ENCODE peak calls at places on chromosomes 12 and 14, in six cellular contexts. A is epithelial cell of esophagus; Z is HTR-8/SVneo; W is stimulated activated naive CD4-positive, alpha-beta T cell; J is CD8-positive, alpha-beta memory T cell; T is SK-MEL-5. N is an unnamed sample.

GRCh38 chr14:86761611-86762010 is 1231.4 kb downstream of the GALC start:
- DNase-seq in A (no peak), Z (no peak), W (no peak), J (no peak), T (no peak), N (no peak)

GRCh38 chr12:69000540-69001243 is 67.7 kb upstream of the CPM start:
- DNase-seq in A (peak; percentile 92), Z (no peak), W (no peak), J (no peak), T (no peak), N (peak; percentile 6)

GRCh38 chr12:2617365-2617764 is 177.4 kb upstream of the FKBP4 start:
- DNase-seq in A (no peak), Z (no peak), W (no peak), J (no peak), T (no peak), N (no peak)

GRCh38 chr12:131988054-131988796 is 38.5 kb downstream of the EP400 start:
- DNase-seq in A (no peak), Z (no peak), W (no peak), J (no peak), T (no peak), N (no peak)

GRCh38 chr12:49698619-49699545 is 8.3 kb downstream of the FMNL3 start:
- DNase-seq in A (peak; percentile 64), Z (peak; percentile 38), W (no peak), J (peak; percentile 40), T (no peak), N (peak; percentile 74)

GRCh38 chr12:109613611-109614455 is 40.2 kb downstream of the MVK start:
- DNase-seq in A (no peak), Z (no peak), W (no peak), J (no peak), T (no peak), N (no peak)

GRCh38 chr12:58529114-58529665 is 391.1 kb downstream of the LRIG3 start:
- DNase-seq in A (peak; percentile 83), Z (no peak), W (no peak), J (no peak), T (no peak), N (peak; percentile 69)

GRCh38 chr12:124231980-124232653 is 62.8 kb upstream of the RFLNA start:
- DNase-seq in A (no peak), Z (no peak), W (no peak), J (no peak), T (no peak), N (no peak)

GRCh38 chr12:116406529-116406928 is 129.0 kb upstream of the MED13L start:
- DNase-seq in A (peak; percentile 93), Z (peak; percentile 87), W (no peak), J (no peak), T (peak; percentile 53), N (peak; percentile 34)

GRCh38 chr12:13435535-13435934 is 239.0 kb downstream of the EMP1 start:
- DNase-seq in A (no peak), Z (no peak), W (no peak), J (no peak), T (peak; percentile 49), N (peak; percentile 70)

GRCh38 chr12:11906284-11906935 is 164.3 kb upstream of the BCL2L14 start:
- DNase-seq in A (no peak), Z (no peak), W (no peak), J (no peak), T (no peak), N (no peak)

GRCh38 chr12:12870454-12870853 is 20.9 kb upstream of the GPRC5A start:
- DNase-seq in A (peak; percentile 77), Z (peak; percentile 63), W (no peak), J (no peak), T (no peak), N (peak; percentile 93)

GRCh38 chr12:73072214-73072613 is 800.0 kb downstream of the TRHDE start:
- DNase-seq in A (no peak), Z (no peak), W (no peak), J (no peak), T (no peak), N (no peak)

GRCh38 chr14:74963178-74963704 is 7.8 kb upstream of the PGF start:
- DNase-seq in A (no peak), Z (no peak), W (no peak), J (no peak), T (no peak), N (no peak)

GRCh38 chr12:46401703-46402102 is 29.1 kb upstream of the SLC38A2 start:
- DNase-seq in A (no peak), Z (no peak), W (no peak), J (no peak), T (peak; percentile 27), N (no peak)

GRCh38 chr12:124913474-124914391 is 717 bp downstream of the UBC start:
- DNase-seq in A (peak; percentile 80), Z (no peak), W (no peak), J (peak; percentile 90), T (peak; percentile 85), N (peak; percentile 78)

GRCh38 chr12:3534511-3534910 is 43.5 kb downstream of the PRMT8 start:
- DNase-seq in A (no peak), Z (no peak), W (no peak), J (no peak), T (no peak), N (no peak)

GRCh38 chr12:80720516-80720915 is 3.8 kb downstream of the MYF5 start:
- DNase-seq in A (no peak), Z (no peak), W (no peak), J (no peak), T (no peak), N (no peak)

GRCh38 chr12:2294651-2295475 is 242.1 kb downstream of the CACNA1C start:
- DNase-seq in A (no peak), Z (no peak), W (no peak), J (no peak), T (no peak), N (peak; percentile 66)

GRCh38 chr14:73269729-73270651 is 32.7 kb downstream of the PAPLN start:
- DNase-seq in A (peak; percentile 41), Z (no peak), W (no peak), J (no peak), T (no peak), N (no peak)